ENCODE peak calls at places on chromosomes 4 and X, in six cellular contexts. Q is H9, Z is IMR-90, W is mesendoderm, Y is trophoblast cell, O is neuronal stem cell. M is an unnamed sample. For H3K4me1, the result is how much of the 10 kb centered on the place peaks cover.

GRCh38 chrX:48068096-48068887 is 3.1 kb downstream of the ZNF630 start:
- DNase-seq in W (no peak), Q (no peak), Z (no peak), O (no peak), Y (no peak), M (no peak)

GRCh38 chrX:20042221-20042620 is 51.4 kb upstream of the BCLAF3 start:
- DNase-seq in Z (no peak), W (no peak), O (no peak), Q (no peak), Y (no peak), M (no peak)

GRCh38 chr4:5568931-5569330 is 139.4 kb downstream of the EVC2 start:
- DNase-seq in W (no peak), O (no peak), Y (no peak), Q (no peak), Z (no peak), M (no peak)

GRCh38 chr4:121822796-121823504 is 733 bp downstream of the CCNA2 start:
- DNase-seq in O (peak), Y (peak), Z (no peak), W (peak), Q (peak), M (peak)

GRCh38 chr4:57023104-57023503 is 44.4 kb downstream of the POLR2B start:
- DNase-seq in Y (no peak), Q (no peak), O (no peak), Z (peak), W (no peak), M (peak)

GRCh38 chr4:21921526-21922180 is 26.9 kb downstream of the KCNIP4 start:
- DNase-seq in O (no peak), Q (no peak), Z (no peak), Y (no peak), W (peak), M (no peak)

GRCh38 chrX:34585561-34585960 is 71.5 kb downstream of the TMEM47 start:
- DNase-seq in Y (no peak), W (no peak), Z (no peak), O (no peak), Q (no peak), M (no peak)

GRCh38 chr4:62455871-62456270 is 1255.7 kb downstream of the ADGRL3 start:
- DNase-seq in O (no peak), Q (no peak), Z (no peak), Y (no peak), W (peak), M (peak)

GRCh38 chr4:99723555-99724450 is 66.2 kb upstream of the C4orf54 start:
- DNase-seq in Z (peak), Y (peak), W (peak), O (no peak), Q (peak), M (peak)

DNA sequence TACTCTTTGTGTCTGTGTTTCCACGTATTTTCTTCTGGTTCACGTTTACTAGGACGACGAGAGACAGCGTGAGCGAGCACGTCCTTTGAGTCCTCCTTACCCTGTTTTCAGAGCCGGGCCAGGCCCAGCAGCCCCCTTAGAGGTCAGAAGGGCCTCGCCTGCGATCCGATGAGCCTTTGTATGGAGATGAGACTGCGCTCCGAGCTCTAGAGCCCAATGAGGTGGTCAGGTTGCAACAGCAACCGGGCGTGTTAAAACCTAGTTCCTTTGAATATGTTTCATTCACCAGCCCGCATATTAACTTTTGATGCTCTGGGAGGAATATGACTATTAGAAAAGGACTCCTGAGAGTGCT is 55.6 kb upstream of the TADA2B start:
- DNase-seq in W (peak), Y (peak), O (no peak), Q (no peak), Z (peak), M (peak)
- H3K4ac ChIP-seq in W (peak), Y (peak), O (no peak), Q (no peak), Z (peak), M (peak)

DNA sequence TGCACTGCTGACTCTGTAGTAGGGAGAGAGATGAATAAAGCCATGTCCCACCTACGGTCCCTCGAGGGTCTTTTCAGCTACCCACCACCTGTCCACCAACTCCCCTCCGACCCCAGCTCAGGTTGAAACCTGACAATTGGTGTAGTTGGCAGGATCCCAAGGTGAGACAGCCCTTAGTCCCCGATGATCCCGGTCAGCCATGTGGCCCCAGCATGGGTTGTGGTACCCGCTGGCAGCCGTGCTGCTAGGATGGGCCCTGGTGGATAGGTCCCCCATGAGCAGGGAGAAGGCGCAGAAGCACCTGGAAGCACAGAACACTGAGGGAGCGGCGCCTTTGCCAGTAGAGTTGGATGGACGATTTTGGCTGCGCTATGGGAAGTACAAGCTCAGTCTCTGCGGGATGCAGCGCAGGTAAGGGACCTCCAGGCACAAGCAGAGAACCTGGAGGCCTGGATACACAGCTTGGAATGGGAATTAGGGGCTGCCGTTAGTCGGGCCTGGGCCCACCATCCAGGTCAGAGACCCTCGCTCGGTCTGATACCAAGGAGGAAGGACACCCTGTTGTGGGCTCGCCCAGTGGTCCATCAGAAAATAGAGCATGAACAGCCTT is 694.6 kb upstream of the AGA start:
- DNase-seq in Q (no peak), Y (no peak), W (no peak), O (no peak), Z (no peak), M (no peak)
- H3K4me1 ChIP-seq in Q (under half), Y (under half), W (under half), O (under half), Z (under half), M (under half)

DNA sequence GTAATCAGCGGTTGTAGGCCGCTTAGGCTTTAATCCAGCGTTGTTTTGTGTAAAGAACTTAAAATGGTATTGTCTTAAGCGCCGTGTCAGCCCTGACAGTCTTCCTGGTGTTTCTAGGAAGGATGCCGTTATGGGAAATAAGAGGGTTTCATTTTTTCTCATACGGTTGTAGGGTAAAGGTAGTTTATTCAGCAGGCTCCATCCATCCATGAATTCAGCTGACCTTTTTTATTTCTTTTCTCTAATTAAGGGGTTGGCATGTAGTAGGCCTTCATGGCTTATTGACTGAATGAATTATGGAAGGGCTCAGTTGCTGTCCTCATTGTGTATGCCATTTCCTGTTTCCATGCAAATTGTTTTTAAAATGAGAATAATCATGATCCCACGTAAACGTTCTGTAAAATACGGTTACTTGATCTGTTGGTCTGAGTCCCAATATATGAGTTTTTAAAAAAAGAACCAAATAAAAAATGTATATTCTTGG is 686 bp downstream of the OCIAD1 start:
- DNase-seq in Z (peak), Q (no peak), Y (no peak), O (no peak), W (no peak), M (no peak)
- H3K4ac ChIP-seq in Z (peak), Q (peak), Y (peak), O (no peak), W (no peak), M (peak)

GRCh38 chr4:114273246-114273645 is 293.8 kb upstream of the ARSJ start:
- DNase-seq in W (no peak), Y (no peak), O (no peak), Q (no peak), Z (no peak), M (no peak)
- H3K4me1 ChIP-seq in W (under half), Y (under half), O (under half), Q (under half), Z (under half), M (under half)

GRCh38 chr4:1570291-1571164 is 113.6 kb downstream of the FAM53A start:
- DNase-seq in Y (no peak), Q (no peak), W (no peak), Z (no peak), O (no peak), M (no peak)

GRCh38 chr4:1572521-1572920 is 111.6 kb downstream of the FAM53A start:
- DNase-seq in W (peak), Z (no peak), Y (no peak), Q (peak), O (no peak), M (no peak)

GRCh38 chr4:1569461-1570151 is 114.5 kb downstream of the FAM53A start:
- DNase-seq in W (no peak), Q (no peak), Z (no peak), Y (no peak), O (no peak), M (no peak)

GRCh38 chr4:1571986-1572385 is 112.1 kb downstream of the FAM53A start:
- DNase-seq in Y (no peak), O (no peak), Q (no peak), W (peak), Z (no peak), M (no peak)

GRCh38 chr4:1571165-1571908 is 112.8 kb downstream of the FAM53A start:
- DNase-seq in W (no peak), Y (no peak), Q (no peak), Z (no peak), O (no peak), M (no peak)
- H3K4ac ChIP-seq in W (no peak), Y (no peak), Q (no peak), Z (no peak), O (no peak), M (no peak)

GRCh38 chr4:185513489-185514181 is 21.7 kb downstream of the PDLIM3 start:
- DNase-seq in O (no peak), Q (no peak), Z (peak), Y (no peak), W (no peak), M (peak)

GRCh38 chr4:185514182-185514697 is 21.1 kb downstream of the PDLIM3 start:
- DNase-seq in Z (no peak), Q (no peak), W (no peak), Y (no peak), O (no peak), M (no peak)

GRCh38 chr4:185510803-185511202 is 24.5 kb downstream of the PDLIM3 start:
- DNase-seq in Z (no peak), W (peak), Y (no peak), O (no peak), Q (no peak), M (no peak)

GRCh38 chr4:185515248-185515647 is 20.1 kb downstream of the PDLIM3 start:
- DNase-seq in Q (no peak), Z (no peak), Y (no peak), W (no peak), O (no peak), M (no peak)

DNA sequence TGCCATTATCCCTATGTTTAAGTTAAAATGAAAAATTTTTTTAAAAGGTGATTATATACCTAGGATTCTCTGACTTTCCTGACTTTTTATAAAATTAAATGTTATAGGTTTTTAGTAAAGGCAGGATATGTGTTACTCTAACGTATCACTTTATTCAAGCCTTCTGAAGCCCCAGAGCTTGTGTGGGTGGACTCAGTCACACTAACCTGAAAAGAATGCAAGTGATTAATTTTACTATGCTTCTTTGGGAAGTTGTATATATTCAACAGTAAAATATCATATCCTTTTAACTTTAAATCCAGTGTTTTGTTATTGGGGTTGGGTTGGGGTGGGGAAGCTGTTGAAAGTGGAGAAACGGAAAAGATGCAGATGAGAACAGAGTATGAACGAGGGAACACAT is 22.8 kb downstream of the PDLIM3 start:
- DNase-seq in Z (peak), W (no peak), Y (no peak), O (no peak), Q (no peak), M (peak)
- H3K4me1 ChIP-seq in Z (under half), W (under half), Y (under half), O (under half), Q (under half), M (under half)

DNA sequence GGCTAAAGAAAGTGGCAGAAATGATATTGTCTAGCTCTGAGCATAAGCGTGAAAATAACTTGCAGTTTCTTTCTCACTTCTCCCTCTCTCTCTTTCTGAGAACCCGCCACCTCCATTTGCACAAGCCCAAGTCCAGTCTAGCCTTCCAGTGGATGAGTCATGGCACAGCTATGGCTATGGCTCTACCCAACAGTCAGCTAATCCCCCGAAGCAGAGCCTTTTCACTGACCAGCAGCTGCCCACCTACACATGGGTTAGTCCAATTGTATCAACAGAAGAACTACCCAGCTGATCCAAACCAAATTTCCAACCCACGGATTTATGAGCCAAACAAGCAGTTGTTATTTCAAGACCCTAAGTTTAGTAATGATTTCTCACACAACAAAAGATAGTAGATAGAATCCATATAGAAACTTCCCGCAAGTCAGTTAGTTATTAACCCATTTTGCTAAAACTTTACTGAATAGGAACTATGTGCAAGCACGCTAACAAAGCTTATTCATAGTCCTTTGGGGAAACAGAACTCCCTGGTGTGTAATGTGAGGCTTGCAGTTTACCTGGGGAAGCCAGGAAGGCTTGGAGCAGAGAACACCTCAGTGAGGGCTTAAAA is 282.3 kb downstream of the INPP4B start:
- DNase-seq in Z (peak), W (peak), Q (no peak), O (no peak), Y (peak), M (no peak)
- H3K4ac ChIP-seq in Z (no peak), W (no peak), Q (no peak), O (no peak), Y (no peak), M (no peak)

GRCh38 chr4:40256329-40256728 is 59.5 kb downstream of the RHOH start:
- DNase-seq in O (no peak), Q (no peak), Z (no peak), Y (no peak), W (no peak), M (no peak)

GRCh38 chr4:40261246-40262078 is 64.6 kb downstream of the RHOH start:
- DNase-seq in O (no peak), Z (no peak), Q (no peak), Y (no peak), W (peak), M (no peak)

GRCh38 chr4:40262079-40262528 is 65.3 kb downstream of the RHOH start:
- DNase-seq in O (no peak), Q (no peak), Z (no peak), W (peak), Y (no peak), M (no peak)

GRCh38 chr4:40255722-40256281 is 59.0 kb downstream of the RHOH start:
- DNase-seq in W (no peak), Z (peak), O (no peak), Y (peak), Q (no peak), M (peak)

DNA sequence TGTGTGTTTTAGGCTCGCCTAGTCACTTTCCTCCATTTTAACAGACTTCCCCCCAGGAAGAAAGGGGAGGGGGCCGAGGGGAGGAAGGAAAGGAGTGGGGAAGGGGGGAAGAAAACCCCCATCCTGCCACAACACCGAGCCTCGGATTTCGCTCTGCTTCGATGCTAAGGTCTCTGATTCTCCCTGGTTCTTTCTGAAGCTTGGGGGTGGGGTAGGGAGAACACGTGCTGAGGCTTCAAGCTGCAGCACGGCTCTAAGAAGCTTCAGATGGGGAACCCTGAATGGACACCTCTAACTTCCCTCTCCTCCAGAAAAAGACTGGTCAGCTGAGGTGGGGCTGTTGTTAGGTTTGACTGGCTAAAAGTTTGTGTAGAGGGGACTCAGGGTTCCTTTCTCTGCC is 61.8 kb downstream of the RHOH start:
- DNase-seq in O (no peak), Y (no peak), W (no peak), Q (no peak), Z (no peak), M (no peak)
- H3K4me1 ChIP-seq in O (under half), Y (under half), W (under half), Q (under half), Z (under half), M (under half)